ENCODE peak calls at places on chromosome 11, in six cellular contexts. P is DND-41; K is CD4-positive, CD25-positive, alpha-beta regulatory T cell; D is MM.1S; T is upper lobe of right lung; O is heart left ventricle. R is an unnamed sample. For H3K27me3, the result is how much of the 10 kb centered on the place peaks cover.

GRCh38 chr11:2536440-2536989 is 91.7 kb downstream of the KCNQ1 start:
- DNase-seq in P (no peak), K (no peak), D (no peak), T (peak), O (no peak), R (no peak)

GRCh38 chr11:64385953-64386704 is 27.2 kb downstream of the RPS6KA4 start:
- DNase-seq in P (peak), K (peak), D (no peak), T (no peak), O (no peak), R (no peak)

GRCh38 chr11:58719406-58720117 is 12.2 kb downstream of the GLYAT start:
- DNase-seq in P (no peak), K (no peak), D (no peak), T (no peak), O (no peak), R (no peak)

GRCh38 chr11:34840736-34841386 is 75.3 kb downstream of the APIP start:
- DNase-seq in P (peak), K (peak), D (peak), T (no peak), O (no peak), R (peak)

GRCh38 chr11:71302911-71303310 is 50.5 kb upstream of the SHANK2 start:
- DNase-seq in P (no peak), K (no peak), D (no peak), T (peak), O (no peak), R (no peak)

GRCh38 chr11:107819361-107820014 is 39.1 kb downstream of the SLC35F2 start:
- DNase-seq in P (no peak), K (no peak), D (no peak), T (no peak), O (no peak), R (no peak)

GRCh38 chr11:34668583-34669053 is 47.7 kb downstream of the EHF start:
- DNase-seq in P (no peak), K (no peak), D (no peak), T (no peak), O (no peak), R (no peak)

GRCh38 chr11:8828580-8829358 is 82.2 kb upstream of the AKIP1 start:
- DNase-seq in P (no peak), K (no peak), D (no peak), T (no peak), O (no peak), R (no peak)

GRCh38 chr11:12213920-12214319 is 103.5 kb downstream of the MICAL2 start:
- DNase-seq in P (no peak), K (no peak), D (no peak), T (no peak), O (no peak), R (no peak)

GRCh38 chr11:95850137-95850536 is 59.8 kb downstream of the CEP57 start:
- DNase-seq in P (no peak), K (no peak), D (no peak), T (no peak), O (no peak), R (no peak)

GRCh38 chr11:68259122-68259959 is 12.4 kb downstream of the C11orf24 start:
- DNase-seq in P (no peak), K (no peak), D (no peak), T (no peak), O (no peak), R (no peak)

GRCh38 chr11:35682230-35683195 is 19.9 kb downstream of the TRIM44 start:
- DNase-seq in P (no peak), K (no peak), D (no peak), T (no peak), O (no peak), R (no peak)

GRCh38 chr11:13970986-13971385 is 8.5 kb downstream of the SPON1 start:
- DNase-seq in P (no peak), K (peak), D (peak), T (no peak), O (no peak), R (no peak)

GRCh38 chr11:71420455-71421241 is 27.5 kb downstream of the DHCR7 start:
- DNase-seq in P (peak), K (peak), D (peak), T (no peak), O (no peak), R (no peak)

GRCh38 chr11:36405585-36406367 is 104.3 kb downstream of the TRAF6 start:
- DNase-seq in P (no peak), K (no peak), D (no peak), T (no peak), O (no peak), R (no peak)

GRCh38 chr11:94672636-94673035 is 95.5 kb upstream of the AMOTL1 start:
- DNase-seq in P (no peak), K (no peak), D (no peak), T (no peak), O (no peak), R (no peak)

GRCh38 chr11:71207996-71208774 is 44.2 kb downstream of the SHANK2 start:
- DNase-seq in P (no peak), K (no peak), D (no peak), T (peak), O (no peak), R (no peak)

GRCh38 chr11:127458561-127458960 is 458.0 kb upstream of the KIRREL3 start:
- DNase-seq in P (no peak), K (no peak), D (no peak), T (no peak), O (no peak), R (no peak)

DNA sequence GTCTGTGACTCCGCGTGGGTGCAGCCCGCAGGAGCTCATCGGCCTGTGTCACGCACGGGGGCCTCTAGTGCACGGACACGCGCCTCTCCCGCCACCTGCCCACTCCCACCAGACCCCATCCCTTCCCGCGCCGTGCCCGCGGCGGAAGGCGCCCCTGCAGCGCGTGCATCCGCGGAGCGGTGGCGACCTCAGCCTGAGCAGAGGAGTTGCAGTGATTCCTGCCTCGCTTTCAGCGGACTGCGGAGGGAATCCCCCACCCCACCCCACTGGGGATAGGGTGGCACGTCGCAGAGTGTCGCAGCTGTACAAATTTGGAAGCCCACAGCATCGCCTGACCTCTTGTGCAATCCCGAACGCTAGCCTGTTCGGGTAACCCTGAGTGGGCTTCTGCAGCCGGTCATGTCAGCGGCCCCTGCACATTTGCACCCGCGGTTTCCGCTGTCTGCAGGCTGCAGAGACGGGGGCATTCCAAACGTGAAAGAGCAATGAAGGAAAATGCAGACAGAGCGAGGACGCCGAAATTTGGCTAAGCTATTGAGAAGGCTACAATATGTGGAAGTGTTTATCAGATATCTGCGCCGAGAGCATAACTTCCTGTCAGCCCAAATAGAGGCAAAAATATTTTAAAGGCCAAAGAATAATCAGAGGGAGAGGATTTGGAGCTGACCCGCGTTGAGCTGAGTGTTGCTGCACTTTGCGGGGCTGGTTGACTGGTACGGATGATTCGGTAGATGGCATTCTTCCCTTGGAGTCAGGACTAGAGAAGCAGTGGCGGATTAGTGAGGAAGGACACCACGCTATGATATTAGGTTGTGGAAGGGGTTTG is 619 bp upstream of the ARHGAP20 start:
- DNase-seq in P (no peak), K (no peak), D (no peak), T (peak), O (peak), R (peak)
- H3K27ac ChIP-seq in P (no peak), K (no peak), D (no peak), T (peak), O (no peak), R (no peak)

DNA sequence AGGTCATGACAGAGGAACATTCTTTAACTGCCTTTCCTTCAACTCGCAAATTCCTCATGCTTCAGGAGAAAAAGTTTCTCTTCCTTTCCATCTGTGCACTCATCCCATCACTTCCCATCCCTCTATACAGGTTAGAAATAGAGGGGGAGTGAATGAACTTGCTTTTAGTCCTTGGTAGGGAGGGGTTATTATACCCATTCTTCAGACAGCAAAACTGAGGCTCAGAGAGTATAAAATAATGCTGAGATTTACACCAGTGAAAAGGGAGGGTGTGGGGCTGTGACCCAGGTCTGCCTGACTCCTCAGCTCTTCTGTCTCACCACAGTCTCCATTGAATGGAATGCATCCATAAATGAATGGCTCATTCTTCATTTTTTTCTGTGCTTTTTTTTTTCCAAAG is 109.4 kb upstream of the RCN1 start:
- DNase-seq in P (no peak), K (no peak), D (no peak), T (no peak), O (no peak), R (no peak)
- H3K27me3 ChIP-seq in P (under half), K (under half), D (under half), T (under half), O (under half), R (under half)

DNA sequence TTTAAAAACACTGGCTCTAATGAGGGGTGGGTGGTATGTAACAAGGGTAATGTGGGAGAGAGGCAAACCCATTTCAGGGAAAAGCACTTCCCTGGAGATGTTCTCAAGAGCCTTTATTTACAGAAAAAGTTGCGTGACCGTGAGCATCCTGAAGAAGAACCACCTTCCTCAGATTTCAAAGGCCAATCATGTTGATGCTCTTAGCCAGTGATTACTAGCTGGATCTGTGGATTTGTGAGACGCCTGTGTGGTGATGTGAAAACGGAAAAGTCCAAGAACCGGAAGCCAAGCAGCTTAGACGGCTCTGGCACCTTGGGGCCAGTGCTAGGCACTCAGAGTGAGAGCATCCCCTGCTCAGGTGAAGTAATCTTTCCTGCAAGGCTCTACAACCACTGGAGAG is 12.6 kb upstream of the UBASH3B start:
- DNase-seq in P (no peak), K (no peak), D (no peak), T (no peak), O (no peak), R (no peak)
- H3K4me3 ChIP-seq in P (no peak), K (no peak), D (no peak), T (no peak), O (no peak), R (no peak)

DNA sequence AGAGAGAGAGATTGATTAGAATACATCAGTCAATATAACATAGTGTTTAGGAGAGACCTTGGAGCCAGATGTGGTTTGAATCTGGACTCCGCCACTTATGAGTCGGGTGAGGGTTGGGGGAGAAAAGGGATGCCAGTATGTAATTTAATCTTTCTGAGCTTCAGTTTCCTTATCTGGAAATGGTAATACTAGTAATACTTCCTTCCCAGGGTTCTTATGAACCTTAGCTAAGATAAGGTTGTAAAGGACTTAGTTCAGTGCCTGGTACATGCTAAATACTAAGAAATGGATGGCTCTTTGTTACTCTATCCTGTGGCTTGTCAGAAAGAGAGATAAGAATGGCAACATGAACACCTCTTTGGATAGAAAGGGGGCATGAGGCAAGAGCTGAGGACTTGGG is 226.1 kb upstream of the NARS2 start:
- DNase-seq in P (no peak), K (no peak), D (no peak), T (no peak), O (no peak), R (no peak)
- H3K27ac ChIP-seq in P (no peak), K (no peak), D (no peak), T (peak), O (no peak), R (no peak)

GRCh38 chr11:31797227-31798056 is 13.7 kb downstream of the PAX6 start:
- DNase-seq in P (no peak), K (no peak), D (peak), T (no peak), O (no peak), R (no peak)
- H3K27me3 ChIP-seq in P (under half), K (under half), D (under half), T (half or more), O (half or more), R (under half)

GRCh38 chr11:62104816-62105610 is 18.8 kb upstream of the INCENP start:
- DNase-seq in P (no peak), K (peak), D (no peak), T (no peak), O (peak), R (peak)
- H3K4me3 ChIP-seq in P (no peak), K (peak), D (no peak), T (peak), O (no peak), R (peak)

GRCh38 chr11:46294365-46295309 is 17.2 kb downstream of the CREB3L1 start:
- DNase-seq in P (peak), K (no peak), D (no peak), T (no peak), O (no peak), R (no peak)

GRCh38 chr11:46291441-46292143 is 14.1 kb downstream of the CREB3L1 start:
- DNase-seq in P (no peak), K (no peak), D (no peak), T (no peak), O (no peak), R (no peak)

GRCh38 chr11:46293616-46294015 is 16.2 kb downstream of the CREB3L1 start:
- DNase-seq in P (no peak), K (no peak), D (no peak), T (no peak), O (no peak), R (no peak)

GRCh38 chr11:46290598-46291309 is 13.3 kb downstream of the CREB3L1 start:
- DNase-seq in P (peak), K (no peak), D (no peak), T (peak), O (peak), R (no peak)

GRCh38 chr11:46293066-46293465 is 15.6 kb downstream of the CREB3L1 start:
- DNase-seq in P (no peak), K (no peak), D (no peak), T (no peak), O (no peak), R (no peak)
- H3K27ac ChIP-seq in P (no peak), K (no peak), D (no peak), T (no peak), O (no peak), R (no peak)